ENCODE peak calls at places on chromosomes 1 and 21, in six cellular contexts. F is lung, X is H1, U is dorsolateral prefrontal cortex, J is BJ, D is NT2/D1. I is an unnamed sample. For H3K27me3, the result is how much of the 10 kb centered on the place peaks cover.

GRCh38 chr1:94734963-94735899 is 84.9 kb upstream of the SLC44A3 start:
- DNase-seq in J (peak), D (peak), X (peak), F (peak), U (no peak), I (no peak)

GRCh38 chr1:151846686-151847227 is 6.8 kb downstream of the THEM5 start:
- DNase-seq in F (no peak), U (no peak), X (no peak), J (no peak), D (no peak), I (no peak)

GRCh38 chr1:24955161-24955560 is 25.1 kb upstream of the RUNX3 start:
- DNase-seq in U (no peak), J (peak), X (no peak), F (no peak), D (no peak), I (no peak)

GRCh38 chr1:75431843-75432242 is 179.1 kb downstream of the SLC44A5 start:
- DNase-seq in F (no peak), U (no peak), J (no peak), X (no peak), D (no peak), I (no peak)

GRCh38 chr1:47751188-47751587 is 246.0 kb downstream of the TRABD2B start:
- DNase-seq in X (no peak), J (no peak), U (no peak), F (no peak), D (no peak), I (no peak)

GRCh38 chr1:101262601-101263348 is 26.0 kb downstream of the S1PR1 start:
- DNase-seq in D (peak), J (no peak), F (no peak), X (no peak), U (no peak), I (no peak)

GRCh38 chr21:42202321-42202720 is 16.6 kb upstream of the ABCG1 start:
- DNase-seq in J (no peak), D (no peak), U (no peak), X (no peak), F (no peak), I (no peak)

GRCh38 chr1:2229032-2229920 is 1.2 kb downstream of the SKI start:
- DNase-seq in F (peak), J (no peak), X (no peak), D (no peak), U (peak), I (no peak)

GRCh38 chr21:39022901-39023693 is 160.2 kb downstream of the PSMG1 start:
- DNase-seq in F (peak), D (no peak), X (no peak), U (no peak), J (no peak), I (peak)

GRCh38 chr21:15298306-15298705 is 233.5 kb upstream of the NRIP1 start:
- DNase-seq in D (no peak), X (no peak), F (no peak), U (no peak), J (no peak), I (no peak)

GRCh38 chr1:152047607-152047953 is 10.8 kb upstream of the S100A11 start:
- DNase-seq in U (no peak), X (no peak), F (no peak), J (no peak), D (no peak), I (peak)

GRCh38 chr1:228905579-228905978 is 170.3 kb downstream of the RHOU start:
- DNase-seq in J (no peak), F (no peak), D (no peak), U (no peak), X (no peak), I (no peak)

GRCh38 chr1:228901936-228902681 is 166.8 kb downstream of the RHOU start:
- DNase-seq in X (no peak), U (no peak), F (no peak), D (no peak), J (no peak), I (no peak)

GRCh38 chr1:228902781-228903572 is 167.7 kb downstream of the RHOU start:
- DNase-seq in U (peak), X (no peak), J (peak), F (peak), D (no peak), I (peak)

GRCh38 chr1:228904222-228904621 is 168.9 kb downstream of the RHOU start:
- DNase-seq in F (no peak), J (no peak), U (no peak), D (no peak), X (no peak), I (no peak)

DNA sequence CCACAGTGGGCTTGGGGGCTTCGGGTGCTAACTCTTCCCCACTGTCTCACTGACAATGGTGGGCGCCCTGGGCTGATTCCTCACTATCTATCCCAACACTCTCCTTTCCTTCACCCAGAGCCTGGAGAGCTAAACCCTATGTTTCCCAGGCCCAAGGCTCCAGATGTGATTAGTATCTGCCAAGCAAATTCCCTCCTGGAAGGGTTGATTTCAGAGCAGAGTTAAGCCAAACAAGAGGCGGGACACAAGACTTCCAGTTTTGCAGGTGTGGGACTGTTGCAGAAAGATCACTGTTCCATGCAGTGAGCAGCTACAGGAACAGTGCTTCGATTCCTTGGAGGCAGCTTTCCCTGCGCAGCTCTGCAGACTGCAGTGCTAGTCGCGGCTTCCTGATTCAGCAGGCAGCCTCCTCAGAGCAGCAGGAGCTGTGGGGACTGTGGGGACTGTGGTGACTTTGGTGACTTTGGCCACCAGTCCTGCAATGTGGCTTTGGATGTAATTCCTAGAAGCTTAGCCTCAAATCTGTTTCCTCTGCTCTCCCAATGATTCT is 168.4 kb downstream of the RHOU start:
- DNase-seq in X (no peak), D (no peak), J (no peak), U (no peak), F (no peak), I (no peak)
- H3K27me3 ChIP-seq in X (under half), D (under half), J (under half), U (under half), F (under half), I (under half)

DNA sequence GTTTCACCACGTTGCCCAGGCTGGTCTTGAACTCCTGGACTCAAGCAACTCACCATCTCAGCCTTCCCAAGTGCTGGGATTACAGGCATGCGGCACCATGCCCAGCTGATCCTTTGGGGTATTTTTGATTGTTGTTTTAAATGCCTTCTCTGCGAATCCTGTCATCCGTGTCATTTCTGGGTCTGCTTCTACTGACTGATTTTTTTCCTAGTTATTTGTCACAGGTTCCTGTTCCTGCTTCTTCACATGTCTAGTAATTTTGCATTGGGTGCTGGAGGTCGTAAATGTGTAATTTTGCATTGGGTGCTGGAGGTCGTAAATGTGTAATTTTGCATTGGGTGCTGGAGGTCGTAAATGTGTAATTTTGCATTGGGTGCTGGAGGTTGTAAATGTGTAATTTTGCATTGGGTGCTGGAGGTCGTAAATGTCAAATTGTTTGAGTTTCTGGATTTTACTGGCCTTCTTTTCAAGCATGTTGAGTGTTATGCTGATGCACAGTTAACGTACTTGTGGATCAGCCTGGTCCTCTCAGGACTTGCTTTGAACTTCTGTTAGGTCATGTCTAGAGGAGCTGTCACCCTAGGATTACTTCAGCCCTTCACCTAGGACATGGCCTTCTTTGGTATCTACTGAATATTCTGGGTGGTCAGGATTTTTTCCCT is 4.1 kb upstream of the ARHGEF16 start:
- DNase-seq in D (no peak), J (no peak), F (no peak), X (no peak), U (no peak), I (no peak)
- H3K27me3 ChIP-seq in D (under half), J (under half), F (under half), X (under half), U (under half), I (under half)

DNA sequence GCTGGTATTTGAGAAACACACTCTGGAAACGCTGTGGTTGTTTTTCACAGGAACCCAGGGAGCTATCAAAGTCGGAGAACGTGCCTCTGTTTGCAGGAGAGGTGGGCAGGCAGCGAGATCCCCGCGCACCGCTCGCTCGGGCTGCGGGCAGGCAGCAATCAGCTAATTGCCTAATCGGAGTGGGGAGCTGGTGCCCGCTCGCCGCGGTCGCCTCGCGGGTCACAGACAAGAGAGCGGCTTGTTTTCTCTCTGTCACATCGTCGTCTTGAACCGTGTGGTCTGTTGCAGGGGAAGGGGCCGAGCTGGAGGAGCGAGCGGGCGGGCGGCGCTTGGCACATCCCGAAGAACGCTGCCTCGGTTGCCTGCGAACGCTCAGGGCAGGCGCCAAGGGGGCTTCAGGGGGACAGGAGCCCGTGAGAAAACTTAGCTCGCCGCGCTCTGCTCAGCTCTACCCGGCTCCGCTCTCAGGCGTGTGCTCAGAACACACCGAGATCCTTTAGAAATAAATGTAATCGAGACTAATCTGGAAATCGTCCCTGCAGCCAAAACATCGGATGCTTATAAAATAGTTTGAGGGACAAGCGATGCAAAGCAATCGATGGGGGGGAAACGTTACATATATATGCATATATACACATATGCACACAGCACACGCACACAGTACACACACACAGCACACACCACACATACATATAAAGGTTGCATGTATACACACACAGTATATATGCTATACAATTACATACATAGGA is 93.6 kb upstream of the SMYD2 start:
- DNase-seq in D (peak), U (peak), J (no peak), F (no peak), X (no peak), I (no peak)
- H3K27me3 ChIP-seq in D (half or more), U (under half), J (under half), F (under half), X (under half), I (under half)

GRCh38 chr1:231162970-231163830 is 1.3 kb downstream of the TRIM67 start:
- DNase-seq in D (no peak), U (peak), F (no peak), X (no peak), J (no peak), I (no peak)

GRCh38 chr1:231161711-231162299 is at the start of gene TRIM67:
- DNase-seq in F (no peak), D (no peak), U (peak), J (no peak), X (no peak), I (no peak)

GRCh38 chr1:231163831-231164427 is 2.1 kb downstream of the TRIM67 start:
- DNase-seq in U (no peak), F (no peak), X (no peak), J (no peak), D (no peak), I (no peak)

GRCh38 chr1:231160851-231161710 is 777 bp upstream of the TRIM67 start:
- DNase-seq in J (no peak), F (no peak), X (no peak), U (peak), D (no peak), I (no peak)

DNA sequence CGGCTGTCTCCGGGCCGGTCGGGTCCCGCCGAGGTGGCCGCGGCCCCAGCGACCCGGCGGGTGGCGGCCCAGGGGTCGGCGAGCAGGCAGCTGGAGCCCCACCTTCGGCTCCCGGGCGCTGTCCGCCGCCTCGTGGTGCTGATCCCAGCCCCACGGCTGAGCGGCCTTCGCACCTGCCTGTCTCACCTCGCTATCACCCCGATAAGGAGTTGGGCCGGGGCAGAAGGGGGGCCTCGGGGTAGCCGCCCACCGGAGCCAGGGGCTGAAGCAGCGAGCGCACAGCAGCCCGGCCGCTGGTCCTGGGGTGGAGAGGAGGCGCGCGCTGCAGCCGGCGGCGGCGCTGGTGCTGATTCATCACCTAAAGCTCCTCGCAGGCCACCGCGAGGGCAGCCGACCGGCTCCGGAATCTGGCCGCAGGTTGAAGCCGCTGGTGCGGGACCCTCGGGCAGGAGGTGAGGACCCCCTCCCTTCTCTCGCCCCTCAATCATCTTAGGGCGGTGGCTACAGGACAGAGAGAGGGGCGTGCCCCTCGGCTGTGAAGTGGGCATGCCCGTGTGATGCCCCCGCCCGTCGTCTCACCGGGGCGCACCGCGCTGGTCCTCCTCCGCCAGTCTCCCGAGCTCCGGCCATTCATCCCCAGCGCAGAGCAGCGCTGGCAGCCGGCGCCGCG is 577 bp downstream of the TRIM67 start:
- DNase-seq in F (no peak), X (peak), U (peak), J (no peak), D (no peak), I (no peak)
- H3K27me3 ChIP-seq in F (under half), X (half or more), U (under half), J (under half), D (half or more), I (under half)

I was measured in thoracic aorta.